ENCODE peak calls at places on chromosome 12, in seven cellular contexts. M, B, X, L, Z, J and Q are unnamed samples.

GRCh38 chr12:113088971-113089756 is 32.6 kb downstream of the DTX1 start:
- DNase-seq in M (no peak), B (no peak), X (no peak), L (no peak), Z (no peak), J (peak; percentile 41), Q (no peak)

GRCh38 chr12:127726928-127727327 is 540.0 kb upstream of the TMEM132C start:
- DNase-seq in M (no peak), B (no peak), X (no peak), L (no peak), Z (no peak), J (no peak), Q (peak; percentile 21)

GRCh38 chr12:2397356-2398045 is 344.7 kb downstream of the CACNA1C start:
- DNase-seq in M (peak; percentile 83), B (no peak), X (no peak), L (no peak), Z (no peak), J (no peak), Q (no peak)

GRCh38 chr12:15216036-15216889 is 5.0 kb downstream of the RERG start:
- DNase-seq in M (no peak), B (no peak), X (no peak), L (no peak), Z (no peak), J (no peak), Q (peak; percentile 17)

GRCh38 chr12:46519407-46519806 is 146.8 kb upstream of the SLC38A2 start:
- DNase-seq in M (no peak), B (no peak), X (no peak), L (no peak), Z (no peak), J (no peak), Q (no peak)

GRCh38 chr12:104630230-104630670 is 173.5 kb downstream of the CHST11 start:
- DNase-seq in M (no peak), B (no peak), X (no peak), L (peak; percentile 59), Z (peak; percentile 40), J (no peak), Q (no peak)

GRCh38 chr12:105257321-105257728 is 21.4 kb upstream of the APPL2 start:
- DNase-seq in M (no peak), B (no peak), X (no peak), L (no peak), Z (no peak), J (no peak), Q (no peak)

GRCh38 chr12:131280426-131280825 is 326.7 kb downstream of the ADGRD1 start:
- DNase-seq in M (no peak), B (no peak), X (no peak), L (no peak), Z (no peak), J (no peak), Q (no peak)

GRCh38 chr12:98883231-98883630 is 238.1 kb downstream of the APAF1 start:
- DNase-seq in M (no peak), B (peak; percentile 97), X (no peak), L (no peak), Z (no peak), J (no peak), Q (no peak)